ENCODE peak calls at places on chromosomes 5 and 9, in five cellular contexts. One of them, this sample, is unnamed.

GRCh38 chr9:119197858-119198607 is 171.2 kb downstream of the BRINP1 start:
- DNase-seq in astrocyte of the spinal cord: no peak
- DNase-seq in hepatocyte: no peak
- DNase-seq in fibroblast of mammary gland: no peak
- DNase-seq in IMR-90: no peak
- DNase-seq in this sample: no peak

GRCh38 chr5:52705720-52706119 is 82.0 kb upstream of the ITGA1 start:
- DNase-seq in astrocyte of the spinal cord: no peak
- DNase-seq in hepatocyte: no peak
- DNase-seq in fibroblast of mammary gland: peak; percentile 36
- DNase-seq in IMR-90: no peak
- DNase-seq in this sample: no peak

GRCh38 chr9:109766351-109766750 is 13.6 kb upstream of the PALM2AKAP2 start:
- DNase-seq in astrocyte of the spinal cord: peak; percentile 26
- DNase-seq in hepatocyte: peak; percentile 58
- DNase-seq in fibroblast of mammary gland: peak; percentile 93
- DNase-seq in IMR-90: peak; percentile 98
- DNase-seq in this sample: peak; percentile 86

GRCh38 chr9:106878943-106879916 is 16.3 kb downstream of the ZNF462 start:
- DNase-seq in astrocyte of the spinal cord: peak; percentile 96
- DNase-seq in hepatocyte: peak; percentile 78
- DNase-seq in fibroblast of mammary gland: peak; percentile 99
- DNase-seq in IMR-90: peak; percentile 99
- DNase-seq in this sample: peak; percentile 96

GRCh38 chr5:134846641-134846960 is 833 bp downstream of the C5orf24 start:
- DNase-seq in astrocyte of the spinal cord: peak; percentile 29
- DNase-seq in hepatocyte: peak; percentile 24
- DNase-seq in fibroblast of mammary gland: peak; percentile 21
- DNase-seq in IMR-90: no peak
- DNase-seq in this sample: no peak

GRCh38 chr9:91119147-91119546 is 242.6 kb downstream of the AUH start:
- DNase-seq in astrocyte of the spinal cord: peak; percentile 50
- DNase-seq in hepatocyte: no peak
- DNase-seq in fibroblast of mammary gland: peak; percentile 67
- DNase-seq in IMR-90: peak; percentile 77
- DNase-seq in this sample: no peak

GRCh38 chr9:124780060-124780756 is 3.3 kb downstream of the OLFML2A start:
- DNase-seq in astrocyte of the spinal cord: no peak
- DNase-seq in hepatocyte: no peak
- DNase-seq in fibroblast of mammary gland: peak; percentile 71
- DNase-seq in IMR-90: no peak
- DNase-seq in this sample: no peak

GRCh38 chr5:73940026-73940425 is 314.0 kb downstream of the ARHGEF28 start:
- DNase-seq in astrocyte of the spinal cord: peak; percentile 53
- DNase-seq in hepatocyte: no peak
- DNase-seq in fibroblast of mammary gland: no peak
- DNase-seq in IMR-90: peak; percentile 23
- DNase-seq in this sample: no peak

GRCh38 chr5:81140461-81140860 is 92.7 kb upstream of the CKMT2 start:
- DNase-seq in astrocyte of the spinal cord: no peak
- DNase-seq in hepatocyte: peak; percentile 6
- DNase-seq in fibroblast of mammary gland: no peak
- DNase-seq in IMR-90: no peak
- DNase-seq in this sample: no peak

GRCh38 chr5:151740958-151741373 is 17.5 kb downstream of the ATOX1 start:
- DNase-seq in astrocyte of the spinal cord: peak; percentile 77
- DNase-seq in hepatocyte: no peak
- DNase-seq in fibroblast of mammary gland: peak; percentile 79
- DNase-seq in IMR-90: peak; percentile 81
- DNase-seq in this sample: no peak

GRCh38 chr5:120640793-120641192 is 176.7 kb downstream of the PRR16 start:
- DNase-seq in astrocyte of the spinal cord: no peak
- DNase-seq in hepatocyte: no peak
- DNase-seq in fibroblast of mammary gland: no peak
- DNase-seq in IMR-90: no peak
- DNase-seq in this sample: no peak

GRCh38 chr5:115961413-115962238 is 649 bp upstream of the LVRN start:
- DNase-seq in astrocyte of the spinal cord: no peak
- DNase-seq in hepatocyte: no peak
- DNase-seq in fibroblast of mammary gland: no peak
- DNase-seq in IMR-90: no peak
- DNase-seq in this sample: no peak

GRCh38 chr9:1536522-1537170 is 478.5 kb upstream of the SMARCA2 start:
- DNase-seq in astrocyte of the spinal cord: no peak
- DNase-seq in hepatocyte: no peak
- DNase-seq in fibroblast of mammary gland: no peak
- DNase-seq in IMR-90: no peak
- DNase-seq in this sample: no peak

GRCh38 chr5:157486861-157487260 is 26.8 kb downstream of the NIPAL4 start:
- DNase-seq in astrocyte of the spinal cord: no peak
- DNase-seq in hepatocyte: no peak
- DNase-seq in fibroblast of mammary gland: no peak
- DNase-seq in IMR-90: no peak
- DNase-seq in this sample: no peak

GRCh38 chr9:93057703-93058356 is 671 bp upstream of the SUSD3 start:
- DNase-seq in astrocyte of the spinal cord: no peak
- DNase-seq in hepatocyte: no peak
- DNase-seq in fibroblast of mammary gland: no peak
- DNase-seq in IMR-90: no peak
- DNase-seq in this sample: no peak

GRCh38 chr9:93059097-93059959 is 827 bp downstream of the SUSD3 start:
- DNase-seq in astrocyte of the spinal cord: no peak
- DNase-seq in hepatocyte: no peak
- DNase-seq in fibroblast of mammary gland: no peak
- DNase-seq in IMR-90: no peak
- DNase-seq in this sample: no peak

GRCh38 chr9:93059960-93060591 is 1.6 kb downstream of the SUSD3 start:
- DNase-seq in astrocyte of the spinal cord: no peak
- DNase-seq in hepatocyte: no peak
- DNase-seq in fibroblast of mammary gland: no peak
- DNase-seq in IMR-90: no peak
- DNase-seq in this sample: no peak

GRCh38 chr9:93057024-93057702 is 1.3 kb upstream of the SUSD3 start:
- DNase-seq in astrocyte of the spinal cord: no peak
- DNase-seq in hepatocyte: no peak
- DNase-seq in fibroblast of mammary gland: no peak
- DNase-seq in IMR-90: no peak
- DNase-seq in this sample: no peak

GRCh38 chr9:93058357-93059096 is at the start of gene SUSD3:
- DNase-seq in astrocyte of the spinal cord: no peak
- DNase-seq in hepatocyte: peak; percentile 91
- DNase-seq in fibroblast of mammary gland: peak; percentile 36
- DNase-seq in IMR-90: no peak
- DNase-seq in this sample: no peak
- H3K4me3 ChIP-seq in astrocyte of the spinal cord: no peak within 1 kb of the TSS
- H3K4me3 ChIP-seq in hepatocyte: peak within 1 kb of the TSS; percentile 58
- H3K4me3 ChIP-seq in fibroblast of mammary gland: peak within 1 kb of the TSS; percentile 37
- H3K4me3 ChIP-seq in IMR-90: peak within 1 kb of the TSS; percentile 25
- H3K4me3 ChIP-seq in this sample: peak within 1 kb of the TSS; percentile 30

DNA sequence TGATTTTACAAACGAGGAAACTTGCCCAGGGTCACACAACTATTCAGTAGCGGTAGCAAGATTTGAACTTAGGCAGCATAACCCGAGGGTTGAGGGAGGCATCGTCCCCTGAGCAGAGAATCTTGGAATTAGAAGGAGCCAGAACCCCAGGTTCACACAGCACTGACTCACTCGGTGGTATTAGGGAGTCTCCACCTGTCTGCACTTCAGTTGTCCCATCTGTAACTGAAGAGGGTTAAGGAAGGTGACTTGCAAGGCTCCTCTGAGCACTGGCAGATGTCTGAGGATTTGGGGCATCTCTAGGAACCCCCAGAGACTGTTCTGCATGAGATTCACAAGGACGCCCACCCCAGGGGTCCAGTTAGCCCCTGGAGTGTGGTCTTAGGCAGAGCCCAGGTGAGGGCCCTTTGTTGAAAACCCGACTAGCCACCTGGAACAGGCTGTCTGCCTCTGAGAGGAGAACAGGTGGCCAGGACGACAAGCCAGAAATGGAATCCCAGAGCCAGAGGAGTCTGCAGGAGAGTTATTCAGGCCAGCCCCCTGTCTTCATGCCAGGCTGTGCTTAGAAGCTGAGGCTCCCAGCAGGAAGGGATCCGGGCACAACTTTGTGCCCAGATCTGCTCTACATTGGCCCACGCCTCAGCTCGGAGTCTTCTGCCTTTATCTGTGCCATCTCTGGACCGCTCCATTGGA is 50.0 kb upstream of the ORM1 start:
- DNase-seq in astrocyte of the spinal cord: no peak
- DNase-seq in hepatocyte: no peak
- DNase-seq in fibroblast of mammary gland: no peak
- DNase-seq in IMR-90: no peak
- DNase-seq in this sample: no peak
- H3K4me3 ChIP-seq in astrocyte of the spinal cord: no peak overlapping the region
- H3K4me3 ChIP-seq in hepatocyte: no peak overlapping the region
- H3K4me3 ChIP-seq in fibroblast of mammary gland: no peak overlapping the region
- H3K4me3 ChIP-seq in IMR-90: no peak overlapping the region
- H3K4me3 ChIP-seq in this sample: no peak overlapping the region

GRCh38 chr9:32955655-32956478 is 45.6 kb downstream of the APTX start:
- DNase-seq in astrocyte of the spinal cord: no peak
- DNase-seq in hepatocyte: no peak
- DNase-seq in fibroblast of mammary gland: no peak
- DNase-seq in IMR-90: no peak
- DNase-seq in this sample: no peak
- H3K4me3 ChIP-seq in astrocyte of the spinal cord: peak overlapping the region; percentile 31
- H3K4me3 ChIP-seq in hepatocyte: no peak overlapping the region
- H3K4me3 ChIP-seq in fibroblast of mammary gland: no peak overlapping the region
- H3K4me3 ChIP-seq in IMR-90: no peak overlapping the region
- H3K4me3 ChIP-seq in this sample: peak overlapping the region; percentile 20

GRCh38 chr9:70477907-70478480 is 63.5 kb upstream of the KLF9 start:
- DNase-seq in astrocyte of the spinal cord: no peak
- DNase-seq in hepatocyte: no peak
- DNase-seq in fibroblast of mammary gland: no peak
- DNase-seq in IMR-90: peak; percentile 60
- DNase-seq in this sample: no peak

GRCh38 chr9:70477146-70477745 is 62.8 kb upstream of the KLF9 start:
- DNase-seq in astrocyte of the spinal cord: peak; percentile 69
- DNase-seq in hepatocyte: no peak
- DNase-seq in fibroblast of mammary gland: peak; percentile 67
- DNase-seq in IMR-90: peak; percentile 55
- DNase-seq in this sample: no peak

GRCh38 chr9:70480405-70480980 is 66.0 kb upstream of the KLF9 start:
- DNase-seq in astrocyte of the spinal cord: peak; percentile 96
- DNase-seq in hepatocyte: peak; percentile 87
- DNase-seq in fibroblast of mammary gland: peak; percentile 98
- DNase-seq in IMR-90: peak; percentile 90
- DNase-seq in this sample: peak; percentile 96

GRCh38 chr9:70479880-70480291 is 65.4 kb upstream of the KLF9 start:
- DNase-seq in astrocyte of the spinal cord: peak; percentile 90
- DNase-seq in hepatocyte: peak; percentile 50
- DNase-seq in fibroblast of mammary gland: peak; percentile 95
- DNase-seq in IMR-90: peak; percentile 79
- DNase-seq in this sample: peak; percentile 67

GRCh38 chr9:70478963-70479641 is 64.6 kb upstream of the KLF9 start:
- DNase-seq in astrocyte of the spinal cord: peak; percentile 50
- DNase-seq in hepatocyte: peak; percentile 27
- DNase-seq in fibroblast of mammary gland: peak; percentile 84
- DNase-seq in IMR-90: peak; percentile 68
- DNase-seq in this sample: peak; percentile 70
- H3K4me3 ChIP-seq in astrocyte of the spinal cord: no peak overlapping the region
- H3K4me3 ChIP-seq in hepatocyte: no peak overlapping the region
- H3K4me3 ChIP-seq in fibroblast of mammary gland: no peak overlapping the region
- H3K4me3 ChIP-seq in IMR-90: no peak overlapping the region
- H3K4me3 ChIP-seq in this sample: no peak overlapping the region

GRCh38 chr9:123415593-123415930 is 59.6 kb downstream of the CRB2 start:
- DNase-seq in astrocyte of the spinal cord: no peak
- DNase-seq in hepatocyte: no peak
- DNase-seq in fibroblast of mammary gland: no peak
- DNase-seq in IMR-90: no peak
- DNase-seq in this sample: no peak
- H3K4me3 ChIP-seq in astrocyte of the spinal cord: no peak overlapping the region
- H3K4me3 ChIP-seq in hepatocyte: no peak overlapping the region
- H3K4me3 ChIP-seq in fibroblast of mammary gland: no peak overlapping the region
- H3K4me3 ChIP-seq in IMR-90: no peak overlapping the region
- H3K4me3 ChIP-seq in this sample: no peak overlapping the region

DNA sequence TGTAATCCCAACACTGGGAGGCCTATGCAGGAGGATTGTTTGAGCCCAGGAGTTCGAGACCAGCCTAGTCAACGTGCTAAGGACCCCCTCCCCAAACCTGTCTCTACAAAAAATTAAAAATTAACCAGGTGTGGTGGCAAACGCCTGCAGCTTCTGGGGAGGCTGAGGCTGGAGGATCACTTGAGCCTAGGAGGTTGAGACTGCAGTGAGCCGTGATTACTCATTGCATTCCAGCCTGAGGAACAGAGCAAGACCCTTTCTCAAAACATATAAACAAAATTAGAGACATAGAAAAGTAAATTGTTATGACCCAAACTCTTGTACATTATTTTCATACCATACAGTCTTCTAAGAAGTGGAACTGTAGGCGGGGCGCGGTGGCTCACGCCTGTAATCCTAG is 1.1 kb downstream of the GPR107 start:
- DNase-seq in astrocyte of the spinal cord: no peak
- DNase-seq in hepatocyte: no peak
- DNase-seq in fibroblast of mammary gland: no peak
- DNase-seq in IMR-90: no peak
- DNase-seq in this sample: no peak
- H3K4me3 ChIP-seq in astrocyte of the spinal cord: peak overlapping the region; percentile 95
- H3K4me3 ChIP-seq in hepatocyte: peak overlapping the region; percentile 91
- H3K4me3 ChIP-seq in fibroblast of mammary gland: peak overlapping the region; percentile 90
- H3K4me3 ChIP-seq in IMR-90: peak overlapping the region; percentile 79
- H3K4me3 ChIP-seq in this sample: peak overlapping the region; percentile 95

DNA sequence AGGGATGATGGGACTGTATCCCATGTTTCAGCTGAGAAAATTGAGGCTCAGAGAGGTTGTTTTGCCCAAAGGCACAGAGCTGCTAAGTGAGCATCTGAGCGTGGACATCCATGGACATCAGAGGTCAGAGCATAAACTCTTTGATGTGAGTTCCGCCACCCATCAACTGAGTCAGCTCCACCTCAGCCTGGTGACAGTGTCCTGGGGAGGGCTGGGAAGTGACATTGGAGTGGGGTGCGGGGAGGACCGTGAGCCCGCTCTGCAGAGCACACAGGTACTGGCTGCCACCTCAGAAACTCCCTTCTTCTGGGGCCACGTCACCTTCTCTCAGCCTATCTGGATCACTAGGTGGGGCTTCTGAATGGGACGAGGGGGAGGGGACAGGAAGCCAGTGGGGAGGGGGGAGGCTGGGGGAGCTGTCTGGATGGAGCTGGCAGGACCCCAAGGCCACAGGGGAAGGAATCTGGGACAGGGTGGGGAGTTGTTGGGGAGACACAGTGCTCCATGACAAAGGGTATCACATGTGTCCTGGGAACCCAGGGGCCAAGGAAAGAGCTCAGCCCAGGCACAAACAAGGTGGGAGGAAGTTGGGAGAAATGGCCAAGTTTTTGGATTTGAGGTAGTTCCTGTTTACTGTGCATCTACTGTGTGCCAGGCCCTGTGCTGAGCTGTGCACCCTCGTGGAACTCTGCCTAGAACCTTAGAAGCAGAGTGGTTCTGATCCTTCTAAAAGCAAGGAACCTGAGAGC is 2.5 kb downstream of the LAMC3 start:
- DNase-seq in astrocyte of the spinal cord: no peak
- DNase-seq in hepatocyte: no peak
- DNase-seq in fibroblast of mammary gland: no peak
- DNase-seq in IMR-90: no peak
- DNase-seq in this sample: no peak
- H3K4me3 ChIP-seq in astrocyte of the spinal cord: no peak overlapping the region
- H3K4me3 ChIP-seq in hepatocyte: no peak overlapping the region
- H3K4me3 ChIP-seq in fibroblast of mammary gland: no peak overlapping the region
- H3K4me3 ChIP-seq in IMR-90: no peak overlapping the region
- H3K4me3 ChIP-seq in this sample: no peak overlapping the region